ENCODE peak calls at places on chromosomes 1 and 21, in six cellular contexts. Q is mammary epithelial cell; O is GM23338; T is CD8-positive, alpha-beta T cell; J is lower lobe of right lung; M is psoas muscle. X is an unnamed sample. For H3K27me3, the result is how much of the 10 kb centered on the place peaks cover.

GRCh38 chr1:116259665-116260064 is 113.4 kb upstream of the ATP1A1 start:
- DNase-seq in Q (no peak), O (no peak), T (no peak), J (no peak), M (no peak), X (no peak)

GRCh38 chr1:84090447-84091244 is 53.4 kb upstream of the PRKACB start:
- DNase-seq in Q (no peak), O (no peak), T (peak), J (no peak), M (no peak), X (no peak)

GRCh38 chr1:228210076-228210651 is 2.3 kb downstream of the OBSCN start:
- DNase-seq in Q (peak), O (no peak), T (no peak), J (no peak), M (peak), X (no peak)

GRCh38 chr21:38349111-38349746 is 92.4 kb downstream of the KCNJ15 start:
- DNase-seq in Q (no peak), O (no peak), T (no peak), J (no peak), M (no peak), X (no peak)

GRCh38 chr1:12769976-12770505 is 3.5 kb upstream of the PRAMEF12 start:
- DNase-seq in Q (no peak), O (no peak), T (no peak), J (no peak), M (no peak), X (no peak)

GRCh38 chr1:165928075-165928731 is 100.8 kb downstream of the UCK2 start:
- DNase-seq in Q (peak), O (peak), T (no peak), J (no peak), M (no peak), X (peak)

GRCh38 chr1:109873278-109874175 is 37.1 kb upstream of the CSF1 start:
- DNase-seq in Q (peak), O (no peak), T (no peak), J (no peak), M (no peak), X (no peak)

GRCh38 chr1:81517987-81518386 is 282.7 kb upstream of the ADGRL2 start:
- DNase-seq in Q (no peak), O (no peak), T (no peak), J (no peak), M (no peak), X (no peak)

GRCh38 chr1:22471078-22471477 is 19.4 kb downstream of the ZBTB40 start:
- DNase-seq in Q (no peak), O (no peak), T (no peak), J (no peak), M (no peak), X (no peak)

GRCh38 chr1:116540088-116540487 is 30.7 kb downstream of the CD58 start:
- DNase-seq in Q (no peak), O (no peak), T (no peak), J (no peak), M (no peak), X (no peak)

GRCh38 chr1:205441318-205441633 is 14.6 kb downstream of the BLACAT1 start:
- DNase-seq in Q (no peak), O (no peak), T (no peak), J (no peak), M (no peak), X (no peak)

GRCh38 chr1:226661965-226662364 is 77.1 kb downstream of the ITPKB start:
- DNase-seq in Q (no peak), O (no peak), T (no peak), J (no peak), M (no peak), X (no peak)
- TF ChIP-seq CTCF in Q (no peak), O (no peak), T (no peak), J (no peak), M (no peak), X (no peak)

GRCh38 chr21:39661740-39662139 is 49.0 kb downstream of the B3GALT5 start:
- DNase-seq in Q (no peak), O (no peak), T (no peak), J (no peak), M (no peak), X (no peak)

GRCh38 chr21:39660191-39660590 is 47.5 kb downstream of the B3GALT5 start:
- DNase-seq in Q (no peak), O (no peak), T (no peak), J (no peak), M (no peak), X (no peak)

GRCh38 chr21:39660596-39660995 is 47.9 kb downstream of the B3GALT5 start:
- DNase-seq in Q (peak), O (no peak), T (no peak), J (no peak), M (no peak), X (no peak)

GRCh38 chr21:39662411-39662953 is 49.7 kb downstream of the B3GALT5 start:
- DNase-seq in Q (no peak), O (no peak), T (no peak), J (no peak), M (no peak), X (no peak)

GRCh38 chr21:39661121-39661520 is 48.4 kb downstream of the B3GALT5 start:
- DNase-seq in Q (no peak), O (no peak), T (no peak), J (no peak), M (no peak), X (no peak)
- H3K27me3 ChIP-seq in Q (under half), O (under half), T (under half), J (under half), M (under half), X (under half)

DNA sequence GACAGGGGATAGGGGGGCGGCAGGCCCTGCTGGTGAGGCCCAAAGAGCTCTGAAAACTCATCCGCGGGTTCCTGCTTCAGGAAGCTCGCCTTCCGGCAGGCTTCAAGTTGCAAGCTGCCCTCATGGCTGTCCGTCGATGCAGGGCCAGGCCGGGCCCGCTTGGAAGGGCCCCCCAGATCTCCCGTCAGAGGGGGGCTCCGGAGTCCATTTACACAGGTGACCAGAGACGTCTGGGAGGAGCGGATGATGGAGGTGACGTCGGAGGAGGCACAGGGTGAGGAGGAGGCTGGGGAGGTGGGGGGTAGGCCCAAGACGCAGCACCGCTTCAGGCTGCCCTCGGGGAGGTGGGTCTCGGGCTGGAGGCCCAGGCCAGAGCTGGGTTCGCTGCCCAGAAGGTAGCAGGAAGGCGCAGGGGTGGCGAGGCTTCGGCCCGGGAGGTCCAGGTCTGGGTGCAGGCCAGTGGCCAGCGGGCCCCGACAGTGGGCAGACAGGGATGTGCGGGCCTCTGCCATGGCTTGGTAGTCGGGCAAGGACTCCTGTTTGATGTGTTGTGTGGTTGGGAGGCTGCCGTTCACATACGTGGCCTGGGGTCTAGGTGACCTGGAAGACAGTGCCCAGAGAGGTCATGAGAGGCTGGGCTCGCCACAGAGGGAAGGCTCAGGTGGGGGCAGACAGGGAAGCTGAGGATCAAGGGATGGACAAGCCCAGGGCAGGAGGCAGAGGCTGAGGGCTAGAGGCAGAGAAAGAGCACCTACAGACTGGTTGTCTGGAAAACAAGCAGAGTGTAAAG is 135.4 kb downstream of the DMRTB1 start:
- DNase-seq in Q (no peak), O (no peak), T (no peak), J (no peak), M (no peak), X (no peak)
- H3K4me3 ChIP-seq in Q (no peak), O (no peak), T (no peak), J (no peak), M (no peak), X (no peak)

DNA sequence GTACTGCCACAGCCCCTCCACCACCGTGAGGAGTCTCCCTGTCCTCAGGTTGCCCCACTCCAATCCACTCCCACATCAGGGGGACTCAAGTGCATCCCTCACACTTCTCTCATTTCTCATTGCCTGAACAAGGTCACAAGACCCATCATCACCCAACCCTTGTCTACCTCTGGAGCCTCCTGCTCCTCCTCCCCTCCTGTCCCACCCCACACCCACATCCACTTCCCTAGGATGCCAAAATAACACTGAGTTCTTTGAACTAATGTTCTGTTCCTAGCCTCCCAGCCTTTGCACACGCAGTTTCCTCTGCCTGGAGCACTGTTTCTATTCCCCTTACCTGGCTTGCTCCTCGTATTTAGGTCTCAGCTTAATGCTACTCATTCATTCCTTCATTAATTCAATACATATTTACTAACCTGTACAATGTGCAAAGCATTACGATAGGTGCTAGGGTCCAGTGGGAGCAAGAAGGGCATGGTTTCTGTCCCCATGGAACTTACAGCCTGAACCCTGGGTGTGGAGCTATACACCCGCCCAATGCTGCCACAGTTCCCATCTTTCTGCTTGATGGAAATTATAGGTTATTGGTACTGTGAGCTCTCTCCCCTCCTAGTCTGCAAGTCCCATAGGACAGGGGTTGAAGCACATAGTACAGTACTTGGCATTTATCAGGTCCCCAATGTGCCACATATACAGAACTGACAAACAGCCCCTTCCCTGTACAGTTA is 96.1 kb upstream of the GRIK3 start:
- DNase-seq in Q (no peak), O (no peak), T (no peak), J (no peak), M (no peak), X (no peak)
- TF ChIP-seq CTCF in Q (no peak), O (peak), T (no peak), J (no peak), M (no peak), X (peak)

DNA sequence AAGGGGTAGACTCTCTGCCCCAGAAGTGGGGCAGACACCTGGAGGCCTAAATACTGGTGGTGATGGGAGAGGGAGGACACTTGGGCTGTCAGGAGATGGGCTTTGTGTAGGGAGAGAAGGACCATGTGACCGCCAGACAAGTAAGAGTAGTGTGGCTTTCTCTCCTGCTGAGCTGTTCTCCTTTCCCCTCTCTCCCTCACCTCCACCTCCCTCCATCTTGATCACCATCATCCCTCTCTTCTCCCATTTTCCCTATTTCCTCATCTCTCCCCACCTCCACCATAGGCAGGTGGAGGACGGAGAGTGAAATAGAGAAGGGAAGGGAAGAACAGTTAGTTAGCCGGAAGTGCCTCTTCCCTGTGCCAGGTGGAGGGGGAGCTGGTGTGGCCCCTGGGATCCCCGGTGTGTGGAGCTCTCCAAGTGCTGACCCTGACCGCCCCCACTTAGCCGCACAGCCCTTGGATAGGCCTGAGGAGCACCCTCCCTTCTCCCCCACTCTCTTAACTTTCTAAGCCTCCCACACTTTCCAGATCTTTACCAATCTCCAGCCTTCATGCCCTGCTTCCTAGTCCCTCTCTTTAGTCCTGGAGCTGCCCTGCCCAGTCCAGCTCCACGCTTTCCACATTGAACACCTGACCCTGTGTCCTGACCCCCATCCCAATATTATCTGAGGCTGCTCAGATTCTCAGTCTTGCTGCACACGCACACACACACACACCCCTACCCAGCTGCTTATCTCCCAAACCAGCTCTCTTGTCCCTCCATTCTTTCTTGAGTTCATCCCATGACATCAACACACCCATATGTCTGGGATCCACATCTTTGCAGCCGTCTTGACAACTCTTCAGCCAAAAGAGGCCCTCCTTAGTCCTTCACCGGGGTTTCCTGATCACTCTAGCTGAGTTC is 1.5 kb downstream of the CELF3 start:
- DNase-seq in Q (no peak), O (peak), T (no peak), J (no peak), M (no peak), X (no peak)
- H3K27me3 ChIP-seq in Q (under half), O (under half), T (under half), J (under half), M (under half), X (under half)

DNA sequence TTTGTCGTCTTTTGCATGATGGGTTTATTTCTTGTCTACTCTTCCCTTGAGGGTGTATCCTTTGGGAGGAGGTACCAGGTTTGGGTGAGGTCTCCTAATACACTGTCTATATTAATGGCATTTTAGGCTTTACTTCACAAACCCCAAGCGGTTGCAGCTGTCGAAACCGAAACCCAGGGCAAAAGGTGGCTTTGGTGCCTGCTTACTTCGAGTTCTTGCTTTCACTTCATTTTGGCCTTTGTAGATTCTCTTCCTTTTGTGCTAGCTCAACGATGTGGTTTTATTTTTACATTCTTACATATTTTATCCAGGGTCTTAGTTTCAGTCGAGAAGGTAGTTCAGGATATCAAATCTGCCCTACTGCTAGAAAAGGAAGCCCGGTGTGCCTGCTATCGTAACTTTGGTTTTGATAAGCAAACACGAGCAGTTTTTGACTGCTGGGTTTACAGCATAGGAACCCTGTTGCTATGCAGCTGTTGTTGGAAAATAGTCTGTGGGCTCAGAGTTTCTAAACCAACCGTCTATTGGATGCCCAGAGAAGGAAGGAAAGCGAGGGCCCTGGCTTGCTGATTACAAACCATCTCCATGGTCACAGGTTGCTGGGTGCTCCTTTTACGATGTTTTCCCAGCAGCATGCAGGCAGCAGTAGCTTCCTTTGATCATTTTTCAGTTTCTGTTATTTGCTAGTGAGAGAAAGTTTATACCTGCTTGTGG is 9.8 kb upstream of the TSPAN2 start:
- DNase-seq in Q (peak), O (peak), T (peak), J (peak), M (no peak), X (no peak)
- H3K4me3 ChIP-seq in Q (no peak), O (no peak), T (peak), J (peak), M (peak), X (no peak)

DNA sequence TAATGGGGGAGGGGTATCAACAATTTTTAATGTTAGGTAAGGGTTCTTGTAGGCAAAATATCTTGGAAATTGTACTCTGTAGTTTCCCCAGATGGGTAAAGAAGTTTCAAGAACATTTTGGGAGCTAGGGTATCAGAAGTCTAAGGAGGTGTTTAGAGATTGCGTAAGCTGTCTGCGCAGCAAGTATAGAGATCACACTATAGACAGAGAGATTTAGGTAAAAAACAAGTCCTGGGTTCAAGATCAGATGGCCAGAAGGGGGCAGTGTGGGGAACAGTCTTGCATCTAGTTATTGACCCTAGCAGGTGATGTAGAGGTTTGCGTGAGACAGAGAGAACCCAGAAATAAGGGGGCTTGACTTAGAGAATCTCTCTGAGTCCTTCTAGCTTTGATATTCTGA is 80.8 kb downstream of the S1PR1 start:
- DNase-seq in Q (no peak), O (peak), T (no peak), J (no peak), M (no peak), X (no peak)
- TF ChIP-seq CTCF in Q (no peak), O (peak), T (no peak), J (no peak), M (no peak), X (no peak)

GRCh38 chr1:51548986-51549619 is 30.0 kb upstream of the EPS15 start:
- DNase-seq in Q (no peak), O (no peak), T (no peak), J (no peak), M (no peak), X (no peak)
- H3K27me3 ChIP-seq in Q (under half), O (under half), T (under half), J (under half), M (under half), X (under half)

GRCh38 chr1:161039546-161039945 is 782 bp upstream of the TSTD1 start:
- DNase-seq in Q (no peak), O (no peak), T (no peak), J (no peak), M (no peak), X (no peak)

GRCh38 chr1:161039154-161039545 is 386 bp upstream of the TSTD1 start:
- DNase-seq in Q (no peak), O (no peak), T (no peak), J (no peak), M (no peak), X (no peak)

GRCh38 chr1:161038523-161039153 is at the start of gene TSTD1:
- DNase-seq in Q (peak), O (peak), T (peak), J (peak), M (peak), X (peak)

GRCh38 chr1:161033751-161034150 is 5.0 kb downstream of the TSTD1 start:
- DNase-seq in Q (peak), O (no peak), T (no peak), J (no peak), M (no peak), X (no peak)

DNA sequence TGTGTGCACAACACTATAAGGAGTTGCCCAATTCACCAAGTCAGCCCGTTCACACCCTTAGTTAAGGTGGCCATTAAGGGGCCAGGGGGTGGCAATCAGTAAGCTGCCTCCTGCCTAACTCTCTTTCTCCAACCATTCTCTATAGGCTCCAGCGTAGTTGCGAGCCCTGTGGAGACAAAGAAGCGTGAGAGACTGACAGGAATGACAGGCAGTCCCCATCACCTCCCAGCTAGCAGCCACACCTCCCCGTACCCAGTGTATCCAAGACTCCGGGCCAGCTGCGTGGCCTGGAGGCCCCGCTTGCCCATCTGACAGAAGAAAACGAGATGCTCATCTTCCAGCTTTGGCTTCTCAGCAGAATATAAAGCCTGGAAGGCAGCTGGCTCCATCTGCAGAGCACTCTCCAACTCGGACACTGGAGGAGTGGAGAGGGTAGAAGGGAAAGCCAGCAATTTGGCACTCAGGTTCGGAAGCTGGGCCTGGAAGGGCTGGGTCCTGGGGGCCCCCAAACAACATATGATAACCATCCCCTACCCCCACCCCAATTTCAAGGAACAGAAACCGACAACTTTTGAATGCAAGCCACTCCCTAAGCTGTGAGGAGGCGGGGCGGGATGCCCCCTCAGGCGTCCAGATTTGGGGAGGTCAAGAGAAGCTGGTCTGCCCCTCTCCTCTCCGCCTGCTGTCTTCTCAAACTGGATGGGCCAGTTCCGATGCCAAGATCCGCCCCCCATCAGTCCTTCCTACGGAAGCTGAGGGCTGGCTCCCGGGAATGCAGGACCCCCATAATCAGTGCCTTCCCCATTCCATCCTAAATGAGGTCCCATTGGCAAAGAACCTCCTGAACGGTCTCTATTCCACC is 872 bp downstream of the TSTD1 start:
- DNase-seq in Q (no peak), O (peak), T (no peak), J (peak), M (no peak), X (no peak)
- H3K4me3 ChIP-seq in Q (peak), O (peak), T (peak), J (peak), M (peak), X (peak)

GRCh38 chr1:180213401-180214177 is 16.5 kb upstream of the LHX4 start:
- DNase-seq in Q (peak), O (peak), T (peak), J (no peak), M (no peak), X (no peak)
- TF ChIP-seq CTCF in Q (no peak), O (peak), T (no peak), J (no peak), M (no peak), X (no peak)